ENCODE peak calls at places on chromosomes 12 and 14, in ten cellular contexts. L is substantia nigra; C is mesenchymal stem cell; V is CD4-positive, alpha-beta T cell; X is stromal cell of bone marrow; R is cerebellum; D is NCI-H1092; I is ELR; E is choroid plexus epithelial cell; Q is cardiac muscle cell. U is an unnamed sample.

GRCh38 chr14:52131640-52132320 is 62.9 kb upstream of the NID2 start:
- DNase-seq in L (peak), C (peak), V (no peak), X (peak), R (peak), D (peak), I (peak), E (peak), Q (peak), U (peak)

GRCh38 chr12:120119395-120119973 is 2.9 kb upstream of the RAB35 start:
- DNase-seq in L (no peak), C (peak), V (no peak), X (no peak), R (no peak), D (no peak), I (peak), E (no peak), Q (no peak), U (no peak)

GRCh38 chr12:56829908-56830307 is 66.8 kb downstream of the HSD17B6 start:
- DNase-seq in L (no peak), C (no peak), V (no peak), X (no peak), R (no peak), D (no peak), I (no peak), E (no peak), Q (no peak), U (no peak)

GRCh38 chr12:126667340-126667739 is 1599.6 kb upstream of the TMEM132C start:
- DNase-seq in L (no peak), C (no peak), V (no peak), X (peak), R (no peak), D (no peak), I (peak), E (peak), Q (no peak), U (no peak)

GRCh38 chr12:54019111-54019811 is 9.0 kb upstream of the HOXC6 start:
- DNase-seq in L (no peak), C (peak), V (no peak), X (no peak), R (no peak), D (no peak), I (no peak), E (no peak), Q (no peak), U (no peak)

GRCh38 chr12:81800298-81801148 is 41.4 kb upstream of the PPFIA2 start:
- DNase-seq in L (no peak), C (peak), V (no peak), X (peak), R (no peak), D (no peak), I (no peak), E (peak), Q (peak), U (no peak)

GRCh38 chr12:59626382-59626781 is 30.6 kb downstream of the SLC16A7 start:
- DNase-seq in L (no peak), C (peak), V (no peak), X (peak), R (no peak), D (no peak), I (peak), E (no peak), Q (no peak), U (no peak)

GRCh38 chr14:76720382-76720813 is 40.9 kb upstream of the VASH1 start:
- DNase-seq in L (no peak), C (peak), V (no peak), X (no peak), R (no peak), D (peak), I (peak), E (peak), Q (peak), U (no peak)

GRCh38 chr12:93776581-93777018 is 99.4 kb downstream of the CRADD start:
- DNase-seq in L (no peak), C (peak), V (no peak), X (peak), R (no peak), D (no peak), I (peak), E (peak), Q (no peak), U (no peak)

GRCh38 chr14:30957813-30958370 is 67.6 kb upstream of the AP4S1 start:
- DNase-seq in L (no peak), C (no peak), V (no peak), X (no peak), R (no peak), D (peak), I (no peak), E (no peak), Q (no peak), U (no peak)

GRCh38 chr12:131586761-131587160 is 124.1 kb upstream of the SFSWAP start:
- DNase-seq in L (no peak), C (no peak), V (no peak), X (no peak), R (no peak), D (no peak), I (no peak), E (no peak), Q (peak), U (no peak)

GRCh38 chr14:21068521-21069387 is 1.4 kb upstream of the ARHGEF40 start:
- DNase-seq in L (peak), C (peak), V (peak), X (no peak), R (peak), D (peak), I (peak), E (peak), Q (peak), U (no peak)

GRCh38 chr14:59325906-59326305 is 137.4 kb downstream of the DAAM1 start:
- DNase-seq in L (no peak), C (peak), V (no peak), X (no peak), R (no peak), D (no peak), I (peak), E (no peak), Q (no peak), U (no peak)

GRCh38 chr12:3236345-3237153 is 159.4 kb downstream of the TSPAN9 start:
- DNase-seq in L (no peak), C (peak), V (no peak), X (no peak), R (no peak), D (no peak), I (peak), E (peak), Q (peak), U (no peak)

GRCh38 chr12:47903927-47904646 is 707 bp downstream of the VDR start:
- DNase-seq in L (no peak), C (peak), V (peak), X (peak), R (no peak), D (no peak), I (peak), E (peak), Q (no peak), U (no peak)

GRCh38 chr14:77107228-77107627 is 9.2 kb downstream of the CIPC start:
- DNase-seq in L (no peak), C (no peak), V (no peak), X (no peak), R (no peak), D (no peak), I (no peak), E (no peak), Q (no peak), U (no peak)

GRCh38 chr14:103679351-103679750 is 35.9 kb downstream of the XRCC3 start:
- DNase-seq in L (no peak), C (peak), V (peak), X (no peak), R (no peak), D (no peak), I (peak), E (peak), Q (peak), U (no peak)

GRCh38 chr14:99815696-99816095 is 22.5 kb downstream of the EML1 start:
- DNase-seq in L (no peak), C (no peak), V (no peak), X (no peak), R (no peak), D (no peak), I (no peak), E (no peak), Q (no peak), U (no peak)

GRCh38 chr12:21983102-21983501 is 41.9 kb upstream of the ABCC9 start:
- DNase-seq in L (no peak), C (no peak), V (no peak), X (no peak), R (no peak), D (no peak), I (no peak), E (no peak), Q (no peak), U (no peak)

GRCh38 chr14:86781111-86781510 is 1211.9 kb downstream of the GALC start:
- DNase-seq in L (no peak), C (no peak), V (no peak), X (no peak), R (no peak), D (no peak), I (no peak), E (no peak), Q (no peak), U (no peak)

GRCh38 chr12:56244494-56244893 is 13.7 kb downstream of the ANKRD52 start:
- DNase-seq in L (no peak), C (no peak), V (no peak), X (no peak), R (no peak), D (no peak), I (no peak), E (no peak), Q (no peak), U (no peak)

GRCh38 chr14:86714153-86714552 is 1184.2 kb downstream of the FLRT2 start:
- DNase-seq in L (no peak), C (no peak), V (no peak), X (no peak), R (no peak), D (no peak), I (no peak), E (no peak), Q (no peak), U (no peak)

GRCh38 chr14:68730811-68731425 is 61.9 kb downstream of the ZFP36L1 start:
- DNase-seq in L (peak), C (no peak), V (no peak), X (no peak), R (peak), D (no peak), I (no peak), E (no peak), Q (no peak), U (no peak)

GRCh38 chr14:90671835-90672234 is 144.4 kb downstream of the TTC7B start:
- DNase-seq in L (no peak), C (no peak), V (no peak), X (no peak), R (no peak), D (no peak), I (no peak), E (no peak), Q (no peak), U (no peak)

GRCh38 chr12:110077769-110078168 is 29.4 kb upstream of the C12orf76 start:
- DNase-seq in L (no peak), C (no peak), V (no peak), X (no peak), R (no peak), D (no peak), I (no peak), E (peak), Q (no peak), U (no peak)

GRCh38 chr14:53278602-53279506 is 125.7 kb upstream of the DDHD1 start:
- DNase-seq in L (no peak), C (peak), V (no peak), X (no peak), R (no peak), D (no peak), I (peak), E (peak), Q (no peak), U (no peak)

GRCh38 chr12:89448951-89449371 is 75.6 kb downstream of the GALNT4 start:
- DNase-seq in L (no peak), C (peak), V (no peak), X (no peak), R (no peak), D (no peak), I (peak), E (peak), Q (no peak), U (no peak)

GRCh38 chr14:64688801-64689200 is 15.4 kb upstream of the PLEKHG3 start:
- DNase-seq in L (no peak), C (no peak), V (no peak), X (no peak), R (no peak), D (no peak), I (no peak), E (no peak), Q (no peak), U (no peak)

GRCh38 chr12:128190614-128191013 is 76.4 kb upstream of the TMEM132C start:
- DNase-seq in L (no peak), C (no peak), V (no peak), X (no peak), R (no peak), D (peak), I (no peak), E (no peak), Q (peak), U (no peak)

GRCh38 chr12:47995976-47996375 is 8.3 kb downstream of the COL2A1 start:
- DNase-seq in L (peak), C (no peak), V (no peak), X (peak), R (peak), D (peak), I (peak), E (peak), Q (no peak), U (no peak)

GRCh38 chr12:54991161-54991991 is 6.8 kb upstream of the TESPA1 start:
- DNase-seq in L (no peak), C (no peak), V (no peak), X (no peak), R (no peak), D (no peak), I (no peak), E (peak), Q (no peak), U (no peak)

U was measured in D721Med.